ENCODE peak calls at places on chromosome 14, in eight cellular contexts. I, Z, H, Y, T, E, X and G are unnamed samples.

GRCh38 chr14:95290769-95291440 is 28.8 kb downstream of the CLMN start:
- DNase-seq in I (no peak), Z (no peak), H (no peak), Y (peak), T (no peak), E (no peak), X (no peak), G (no peak)

GRCh38 chr14:64060648-64061096 is 207.9 kb downstream of the SYNE2 start:
- DNase-seq in I (no peak), Z (peak), H (peak), Y (no peak), T (peak), E (no peak), X (no peak), G (peak)

GRCh38 chr14:67503331-67503730 is 14.8 kb upstream of the TMEM229B start:
- DNase-seq in I (no peak), Z (no peak), H (no peak), Y (no peak), T (no peak), E (no peak), X (no peak), G (no peak)

GRCh38 chr14:24403294-24404013 is 4.7 kb downstream of the NYNRIN start:
- DNase-seq in I (peak), Z (no peak), H (peak), Y (no peak), T (no peak), E (no peak), X (no peak), G (no peak)

GRCh38 chr14:75906680-75907280 is 75.0 kb downstream of the TGFB3 start:
- DNase-seq in I (peak), Z (peak), H (peak), Y (peak), T (peak), E (peak), X (peak), G (no peak)

GRCh38 chr14:34012978-34013713 is 62.3 kb upstream of the EGLN3 start:
- DNase-seq in I (no peak), Z (no peak), H (no peak), Y (no peak), T (no peak), E (no peak), X (no peak), G (no peak)

GRCh38 chr14:96066976-96067375 is 27.8 kb downstream of the C14orf132 start:
- DNase-seq in I (no peak), Z (no peak), H (no peak), Y (no peak), T (no peak), E (no peak), X (no peak), G (no peak)

GRCh38 chr14:90704362-90705051 is 111.7 kb downstream of the TTC7B start:
- DNase-seq in I (no peak), Z (no peak), H (no peak), Y (no peak), T (no peak), E (no peak), X (no peak), G (no peak)

GRCh38 chr14:66511849-66512248 is 3.9 kb downstream of the GPHN start:
- DNase-seq in I (no peak), Z (no peak), H (no peak), Y (no peak), T (no peak), E (no peak), X (no peak), G (no peak)

GRCh38 chr14:58712357-58712756 is 74.6 kb downstream of the DACT1 start:
- DNase-seq in I (peak), Z (no peak), H (no peak), Y (no peak), T (no peak), E (no peak), X (no peak), G (no peak)

GRCh38 chr14:21267886-21268611 is 1.2 kb downstream of the HNRNPC start:
- DNase-seq in I (no peak), Z (no peak), H (peak), Y (no peak), T (no peak), E (no peak), X (no peak), G (no peak)

GRCh38 chr14:68688872-68689371 is 103.9 kb downstream of the ZFP36L1 start:
- DNase-seq in I (peak), Z (no peak), H (peak), Y (peak), T (no peak), E (no peak), X (no peak), G (no peak)

GRCh38 chr14:64800000-64800399 is 79.7 kb downstream of the SPTB start:
- DNase-seq in I (peak), Z (peak), H (peak), Y (no peak), T (no peak), E (no peak), X (no peak), G (no peak)

GRCh38 chr14:29529418-29529817 is 398.2 kb downstream of the PRKD1 start:
- DNase-seq in I (no peak), Z (no peak), H (peak), Y (no peak), T (no peak), E (no peak), X (no peak), G (no peak)

GRCh38 chr14:105249175-105250007 is 1.1 kb downstream of the BTBD6 start:
- DNase-seq in I (peak), Z (no peak), H (peak), Y (no peak), T (no peak), E (no peak), X (no peak), G (no peak)

GRCh38 chr14:79279645-79280399 is 931.5 kb downstream of the DIO2 start:
- DNase-seq in I (peak), Z (no peak), H (no peak), Y (peak), T (no peak), E (no peak), X (no peak), G (no peak)

GRCh38 chr14:80100681-80101080 is 110.6 kb downstream of the DIO2 start:
- DNase-seq in I (no peak), Z (no peak), H (no peak), Y (no peak), T (no peak), E (no peak), X (no peak), G (no peak)

GRCh38 chr14:102390064-102390463 is 27.3 kb downstream of the TECPR2 start:
- DNase-seq in I (peak), Z (no peak), H (peak), Y (no peak), T (no peak), E (no peak), X (no peak), G (no peak)

GRCh38 chr14:98957211-98958047 is 314.6 kb downstream of the BCL11B start:
- DNase-seq in I (peak), Z (no peak), H (peak), Y (peak), T (no peak), E (no peak), X (no peak), G (no peak)

GRCh38 chr14:98798099-98798498 is 473.9 kb downstream of the BCL11B start:
- DNase-seq in I (no peak), Z (no peak), H (no peak), Y (no peak), T (no peak), E (no peak), X (no peak), G (no peak)

GRCh38 chr14:58865520-58866281 is 227.9 kb downstream of the DACT1 start:
- DNase-seq in I (peak), Z (no peak), H (peak), Y (no peak), T (no peak), E (no peak), X (no peak), G (no peak)

GRCh38 chr14:101083564-101084435 is 180.3 kb upstream of the RTL1 start:
- DNase-seq in I (no peak), Z (no peak), H (no peak), Y (no peak), T (no peak), E (no peak), X (no peak), G (no peak)